ENCODE peak calls at places on chromosomes 4 and X, in four cellular contexts. One of them, this sample, is unnamed. For H3K4me1, the result is how much of the 10 kb centered on the place peaks cover.

GRCh38 chrX:30620980-30621716 is 32.1 kb upstream of the GK start:
- DNase-seq in transverse colon: no peak
- DNase-seq in A549: peak
- DNase-seq in tibial nerve: peak
- DNase-seq in this sample: peak

GRCh38 chrX:16312761-16313623 is 145.7 kb downstream of the MAGEB17 start:
- DNase-seq in transverse colon: no peak
- DNase-seq in A549: no peak
- DNase-seq in tibial nerve: no peak
- DNase-seq in this sample: no peak

GRCh38 chrX:39752820-39753219 is 344.9 kb downstream of the BCOR start:
- DNase-seq in transverse colon: no peak
- DNase-seq in A549: no peak
- DNase-seq in tibial nerve: peak
- DNase-seq in this sample: peak

GRCh38 chrX:135629342-135629741 is 84.1 kb upstream of the CT45A1 start:
- DNase-seq in transverse colon: no peak
- DNase-seq in A549: no peak
- DNase-seq in tibial nerve: no peak
- DNase-seq in this sample: no peak

GRCh38 chr4:9704551-9705332 is 76.7 kb upstream of the DRD5 start:
- DNase-seq in transverse colon: peak
- DNase-seq in A549: no peak
- DNase-seq in tibial nerve: no peak
- DNase-seq in this sample: no peak

GRCh38 chr4:114599231-114600065 is 841 bp downstream of the UGT8 start:
- DNase-seq in transverse colon: peak
- DNase-seq in A549: no peak
- DNase-seq in tibial nerve: no peak
- DNase-seq in this sample: no peak

GRCh38 chr4:125739760-125740159 is 425.0 kb downstream of the FAT4 start:
- DNase-seq in transverse colon: no peak
- DNase-seq in A549: no peak
- DNase-seq in tibial nerve: no peak
- DNase-seq in this sample: peak

GRCh38 chr4:15395342-15395741 is 32.5 kb upstream of the C1QTNF7 start:
- DNase-seq in transverse colon: no peak
- DNase-seq in A549: no peak
- DNase-seq in tibial nerve: no peak
- DNase-seq in this sample: no peak

GRCh38 chr4:89939994-89940393 is 45.3 kb downstream of the MMRN1 start:
- DNase-seq in transverse colon: no peak
- DNase-seq in A549: no peak
- DNase-seq in tibial nerve: no peak
- DNase-seq in this sample: peak

GRCh38 chrX:140709421-140709846 is at the start of gene LINC00632:
- DNase-seq in transverse colon: no peak
- DNase-seq in A549: no peak
- DNase-seq in tibial nerve: no peak
- DNase-seq in this sample: no peak

GRCh38 chrX:23815376-23815775 is 32.4 kb downstream of the SAT1 start:
- DNase-seq in transverse colon: no peak
- DNase-seq in A549: no peak
- DNase-seq in tibial nerve: no peak
- DNase-seq in this sample: no peak

GRCh38 chr4:78612398-78613005 is 60.9 kb downstream of the ANXA3 start:
- DNase-seq in transverse colon: peak
- DNase-seq in A549: peak
- DNase-seq in tibial nerve: peak
- DNase-seq in this sample: peak

GRCh38 chr4:147009875-147010274 is 64.2 kb upstream of the TTC29 start:
- DNase-seq in transverse colon: no peak
- DNase-seq in A549: no peak
- DNase-seq in tibial nerve: no peak
- DNase-seq in this sample: no peak

DNA sequence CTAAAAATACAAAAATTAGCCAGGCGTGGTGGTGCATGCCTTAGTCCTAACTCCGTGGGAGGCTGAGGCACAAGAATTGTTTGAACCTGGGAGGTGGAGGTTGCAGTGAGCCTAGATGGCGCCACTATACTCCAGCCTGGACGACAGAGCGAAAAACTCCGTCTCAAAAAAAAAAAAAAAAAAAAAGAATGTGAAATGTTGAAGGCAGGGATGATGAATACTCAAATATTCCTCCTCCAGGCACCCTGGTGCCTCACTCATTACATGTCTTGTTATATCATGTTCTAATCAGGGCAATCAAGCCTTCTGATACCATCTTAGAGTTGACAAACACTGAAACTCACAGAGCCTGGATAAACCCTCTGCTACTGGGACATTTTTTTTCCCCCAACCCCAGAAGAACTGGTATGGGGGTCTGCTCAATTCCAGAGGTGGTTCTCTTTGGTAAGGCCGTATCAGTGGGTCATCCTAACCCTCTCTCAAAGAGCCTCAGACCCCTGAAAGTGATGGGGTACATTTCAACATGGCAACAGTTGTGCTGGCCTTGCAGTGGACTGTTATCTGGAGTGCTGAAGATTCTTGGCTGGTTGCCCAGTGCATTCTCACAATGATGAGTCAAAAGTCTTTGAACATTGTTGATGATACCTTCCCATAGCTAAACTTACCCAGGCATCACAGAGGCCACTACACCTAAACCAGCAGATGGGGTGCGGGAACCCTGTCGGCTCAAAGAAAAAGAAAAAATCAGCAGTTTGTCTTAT is 2.4 kb upstream of the SH3KBP1 start:
- DNase-seq in transverse colon: peak
- DNase-seq in A549: peak
- DNase-seq in tibial nerve: no peak
- DNase-seq in this sample: peak
- TF ChIP-seq CTCF in transverse colon: no peak
- TF ChIP-seq CTCF in A549: no peak
- TF ChIP-seq CTCF in tibial nerve: no peak
- TF ChIP-seq CTCF in this sample: peak

GRCh38 chr4:173517781-173518371 is 12.2 kb downstream of the HAND2 start:
- DNase-seq in transverse colon: peak
- DNase-seq in A549: no peak
- DNase-seq in tibial nerve: no peak
- DNase-seq in this sample: peak

GRCh38 chr4:173516621-173517612 is 13.1 kb downstream of the HAND2 start:
- DNase-seq in transverse colon: no peak
- DNase-seq in A549: no peak
- DNase-seq in tibial nerve: no peak
- DNase-seq in this sample: peak

GRCh38 chr4:173519130-173520101 is 10.6 kb downstream of the HAND2 start:
- DNase-seq in transverse colon: no peak
- DNase-seq in A549: no peak
- DNase-seq in tibial nerve: no peak
- DNase-seq in this sample: peak

GRCh38 chr4:173520921-173521473 is 9.0 kb downstream of the HAND2 start:
- DNase-seq in transverse colon: no peak
- DNase-seq in A549: no peak
- DNase-seq in tibial nerve: no peak
- DNase-seq in this sample: peak

DNA sequence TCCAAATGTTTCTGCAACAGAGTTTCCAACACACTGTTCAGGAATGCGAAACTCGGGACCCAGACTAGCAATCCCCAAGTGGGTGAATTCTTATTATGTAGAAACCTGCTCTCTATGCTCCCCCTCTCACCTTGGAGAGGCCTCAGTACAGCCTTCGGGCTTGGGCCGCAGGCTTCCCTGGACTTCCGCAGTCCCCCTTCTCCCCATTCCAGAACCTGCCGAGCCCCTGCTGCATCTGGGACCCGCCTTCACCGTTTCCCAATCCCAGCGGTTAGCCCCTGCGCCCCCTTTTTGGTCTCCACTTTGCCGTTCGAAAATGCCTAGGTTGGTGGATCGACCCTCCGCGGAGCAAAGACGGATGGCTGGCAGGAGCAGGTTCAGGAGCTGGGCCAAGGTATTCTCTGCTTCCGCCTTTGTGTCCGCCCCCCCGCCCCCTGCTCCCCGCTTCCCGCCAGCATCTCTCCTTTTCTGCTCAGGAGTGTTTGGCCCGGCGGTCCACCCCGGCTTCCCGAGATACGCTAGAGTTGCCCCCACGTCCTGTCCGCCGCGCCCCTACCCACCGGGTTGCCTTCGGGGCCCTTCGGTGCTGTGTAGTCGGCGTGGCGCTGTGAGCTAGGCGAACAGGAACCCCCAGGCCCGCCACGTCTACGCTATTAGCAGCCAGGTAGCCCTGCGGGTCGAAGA is 11.5 kb downstream of the HAND2 start:
- DNase-seq in transverse colon: no peak
- DNase-seq in A549: no peak
- DNase-seq in tibial nerve: no peak
- DNase-seq in this sample: peak
- H3K4me1 ChIP-seq in transverse colon: under half
- H3K4me1 ChIP-seq in A549: under half
- H3K4me1 ChIP-seq in tibial nerve: under half
- H3K4me1 ChIP-seq in this sample: under half

DNA sequence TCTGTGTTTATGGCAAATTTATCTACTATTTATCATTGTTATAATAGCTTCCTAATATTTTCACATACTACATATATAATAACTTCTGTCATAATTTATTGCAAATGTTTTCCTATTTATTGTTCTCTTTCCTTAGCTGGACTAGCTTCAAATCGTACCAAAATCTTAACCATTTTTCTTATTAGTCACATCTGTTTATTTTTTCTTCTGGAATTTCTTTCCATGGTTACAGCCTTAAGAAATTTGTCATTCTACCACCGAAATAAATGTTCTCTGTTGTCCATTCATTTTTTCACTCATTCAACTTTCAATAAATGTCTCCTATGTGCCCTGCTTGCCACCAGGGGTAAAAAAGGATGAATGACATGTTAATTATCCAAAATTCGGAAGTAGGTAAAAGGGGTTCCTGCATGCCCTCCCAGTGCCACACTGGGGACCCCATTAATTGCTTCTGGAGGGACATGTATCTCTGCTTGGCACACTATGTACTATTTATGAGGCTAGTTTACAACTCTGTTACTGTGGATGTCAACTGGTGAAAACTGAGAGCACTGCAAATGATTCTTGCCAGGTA is 182.1 kb downstream of the SH3KBP1 start:
- DNase-seq in transverse colon: no peak
- DNase-seq in A549: no peak
- DNase-seq in tibial nerve: no peak
- DNase-seq in this sample: no peak
- TF ChIP-seq CTCF in transverse colon: no peak
- TF ChIP-seq CTCF in A549: no peak
- TF ChIP-seq CTCF in tibial nerve: no peak
- TF ChIP-seq CTCF in this sample: no peak

GRCh38 chr4:140106277-140106842 is 47.6 kb downstream of the MAML3 start:
- DNase-seq in transverse colon: no peak
- DNase-seq in A549: no peak
- DNase-seq in tibial nerve: no peak
- DNase-seq in this sample: no peak
- H3K4me1 ChIP-seq in transverse colon: under half
- H3K4me1 ChIP-seq in A549: half or more
- H3K4me1 ChIP-seq in tibial nerve: under half
- H3K4me1 ChIP-seq in this sample: under half

GRCh38 chr4:77045490-77045889 is 30.3 kb downstream of the CCNI start:
- DNase-seq in transverse colon: no peak
- DNase-seq in A549: peak
- DNase-seq in tibial nerve: no peak
- DNase-seq in this sample: peak

GRCh38 chr4:77050962-77051361 is 24.8 kb downstream of the CCNI start:
- DNase-seq in transverse colon: no peak
- DNase-seq in A549: no peak
- DNase-seq in tibial nerve: no peak
- DNase-seq in this sample: no peak

GRCh38 chr4:77044458-77045124 is 31.2 kb downstream of the CCNI start:
- DNase-seq in transverse colon: no peak
- DNase-seq in A549: peak
- DNase-seq in tibial nerve: no peak
- DNase-seq in this sample: peak

GRCh38 chr4:77043507-77044131 is 32.2 kb downstream of the CCNI start:
- DNase-seq in transverse colon: no peak
- DNase-seq in A549: no peak
- DNase-seq in tibial nerve: peak
- DNase-seq in this sample: no peak

DNA sequence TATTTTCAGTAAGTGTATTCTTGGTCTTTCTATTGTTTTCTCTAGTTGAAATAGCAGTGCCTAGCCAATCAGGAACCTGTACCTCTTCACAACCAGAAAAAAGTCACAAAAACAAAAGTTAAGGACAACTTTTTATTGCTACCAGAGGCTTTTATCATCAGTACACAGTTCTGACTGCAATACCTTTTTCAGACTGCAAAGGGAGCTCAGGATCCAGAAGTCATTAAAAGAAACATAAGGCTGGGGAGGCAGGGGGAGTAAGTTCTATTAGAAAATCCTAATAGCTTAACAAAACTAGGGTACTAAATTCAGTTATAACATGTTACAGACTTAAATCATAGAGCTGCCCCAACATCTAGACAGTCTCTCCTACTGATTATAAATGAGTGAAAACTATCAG is 28.8 kb downstream of the CCNI start:
- DNase-seq in transverse colon: no peak
- DNase-seq in A549: no peak
- DNase-seq in tibial nerve: no peak
- DNase-seq in this sample: peak
- TF ChIP-seq CTCF in transverse colon: peak
- TF ChIP-seq CTCF in A549: no peak
- TF ChIP-seq CTCF in tibial nerve: no peak
- TF ChIP-seq CTCF in this sample: peak

DNA sequence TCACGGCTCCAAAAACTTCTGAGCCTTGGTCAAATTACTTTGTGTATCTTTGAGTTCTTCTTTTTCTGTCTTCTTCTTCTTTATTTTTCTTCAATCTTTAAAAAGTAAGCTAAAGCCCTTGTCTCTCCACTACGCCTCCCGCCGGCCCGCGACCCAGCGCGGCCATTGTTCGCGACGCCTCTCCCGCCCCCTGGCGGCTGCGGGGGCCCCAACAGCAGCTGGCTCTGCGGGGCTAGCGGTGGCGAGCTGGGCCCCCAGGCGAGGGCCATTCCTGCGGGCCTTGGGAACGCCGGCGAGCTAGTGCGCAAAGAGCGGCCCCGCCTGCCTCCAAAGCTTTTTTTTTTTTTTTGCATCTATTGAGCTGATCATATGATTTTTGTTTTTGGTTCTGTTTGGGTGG is 119.1 kb downstream of the TGIF2LX start:
- DNase-seq in transverse colon: no peak
- DNase-seq in A549: no peak
- DNase-seq in tibial nerve: no peak
- DNase-seq in this sample: no peak
- H3K4me1 ChIP-seq in transverse colon: under half
- H3K4me1 ChIP-seq in A549: under half
- H3K4me1 ChIP-seq in tibial nerve: under half
- H3K4me1 ChIP-seq in this sample: under half

GRCh38 chrX:85569691-85570090 is 190.2 kb upstream of the POF1B start:
- DNase-seq in transverse colon: no peak
- DNase-seq in A549: no peak
- DNase-seq in tibial nerve: no peak
- DNase-seq in this sample: no peak

GRCh38 chrX:85570496-85570895 is 191.0 kb upstream of the POF1B start:
- DNase-seq in transverse colon: no peak
- DNase-seq in A549: no peak
- DNase-seq in tibial nerve: no peak
- DNase-seq in this sample: no peak

GRCh38 chrX:85569096-85569495 is 189.6 kb upstream of the POF1B start:
- DNase-seq in transverse colon: no peak
- DNase-seq in A549: no peak
- DNase-seq in tibial nerve: no peak
- DNase-seq in this sample: no peak

GRCh38 chrX:85573801-85574200 is 194.3 kb upstream of the POF1B start:
- DNase-seq in transverse colon: no peak
- DNase-seq in A549: no peak
- DNase-seq in tibial nerve: no peak
- DNase-seq in this sample: no peak
- TF ChIP-seq CTCF in transverse colon: no peak
- TF ChIP-seq CTCF in A549: no peak
- TF ChIP-seq CTCF in tibial nerve: no peak
- TF ChIP-seq CTCF in this sample: no peak